ENCODE peak calls at places on chromosomes 4 and X, in nine cellular contexts. C is astrocyte, Q is ascending aorta, K is cardiac fibroblast, W is tibial nerve, P is psoas muscle, E is colonic mucosa, V is WERI-Rb-1, Z is left ventricle myocardium inferior. Y is an unnamed sample.

GRCh38 chrX:40058719-40059118 is 39.0 kb downstream of the BCOR start:
- DNase-seq in P (no peak), Q (no peak), V (peak), C (no peak), E (peak), K (no peak), Z (no peak), W (no peak), Y (no peak)

GRCh38 chr4:88938138-88938537 is 118.8 kb downstream of the FAM13A start:
- DNase-seq in Z (no peak), W (no peak), V (no peak), E (no peak), P (no peak), C (peak), K (peak), Q (no peak), Y (peak)

GRCh38 chr4:4819213-4819606 is 40.3 kb upstream of the MSX1 start:
- DNase-seq in E (no peak), C (no peak), W (no peak), P (no peak), V (no peak), Q (no peak), Z (no peak), K (no peak), Y (no peak)

GRCh38 chrX:68942797-68943196 is 114.0 kb downstream of the EFNB1 start:
- DNase-seq in C (no peak), E (peak), V (no peak), Q (no peak), P (no peak), W (no peak), Z (no peak), K (no peak), Y (no peak)

GRCh38 chrX:18668468-18668867 is 3.4 kb downstream of the RS1 start:
- DNase-seq in E (no peak), C (no peak), V (no peak), P (no peak), Q (no peak), W (no peak), Z (no peak), K (no peak), Y (no peak)

GRCh38 chr4:38663801-38664703 is at the start of gene KLF3:
- DNase-seq in P (peak), K (peak), V (peak), E (peak), Z (peak), W (peak), C (peak), Q (peak), Y (peak)

GRCh38 chr4:12787261-12787660 is 696.9 kb downstream of the RAB28 start:
- DNase-seq in C (no peak), Q (no peak), W (no peak), P (no peak), E (no peak), K (no peak), V (no peak), Z (no peak), Y (no peak)

GRCh38 chr4:182338059-182338458 is 94.9 kb downstream of the TENM3 start:
- DNase-seq in V (no peak), W (no peak), Z (no peak), C (peak), P (no peak), K (peak), E (no peak), Q (no peak), Y (peak)

GRCh38 chr4:41155194-41155830 is 59.0 kb downstream of the APBB2 start:
- DNase-seq in V (no peak), C (peak), Q (no peak), E (no peak), P (no peak), K (peak), Z (no peak), W (no peak), Y (peak)

GRCh38 chr4:4685810-4686209 is 144.0 kb upstream of the STX18 start:
- DNase-seq in K (peak), W (no peak), P (no peak), Z (no peak), Q (no peak), C (peak), E (no peak), V (no peak), Y (no peak)

GRCh38 chr4:19752600-19752999 is 499.1 kb upstream of the SLIT2 start:
- DNase-seq in W (no peak), C (no peak), K (no peak), P (no peak), Q (no peak), V (no peak), E (no peak), Z (no peak), Y (no peak)

GRCh38 chr4:137526681-137527080 is 5.6 kb downstream of the PCDH18 start:
- DNase-seq in E (no peak), W (no peak), Z (no peak), K (no peak), P (no peak), V (no peak), C (no peak), Q (no peak), Y (no peak)
- H3K4me3 ChIP-seq in E (no peak), W (no peak), Z (peak), K (no peak), P (peak), V (no peak), C (no peak), Q (peak), Y (peak)

DNA sequence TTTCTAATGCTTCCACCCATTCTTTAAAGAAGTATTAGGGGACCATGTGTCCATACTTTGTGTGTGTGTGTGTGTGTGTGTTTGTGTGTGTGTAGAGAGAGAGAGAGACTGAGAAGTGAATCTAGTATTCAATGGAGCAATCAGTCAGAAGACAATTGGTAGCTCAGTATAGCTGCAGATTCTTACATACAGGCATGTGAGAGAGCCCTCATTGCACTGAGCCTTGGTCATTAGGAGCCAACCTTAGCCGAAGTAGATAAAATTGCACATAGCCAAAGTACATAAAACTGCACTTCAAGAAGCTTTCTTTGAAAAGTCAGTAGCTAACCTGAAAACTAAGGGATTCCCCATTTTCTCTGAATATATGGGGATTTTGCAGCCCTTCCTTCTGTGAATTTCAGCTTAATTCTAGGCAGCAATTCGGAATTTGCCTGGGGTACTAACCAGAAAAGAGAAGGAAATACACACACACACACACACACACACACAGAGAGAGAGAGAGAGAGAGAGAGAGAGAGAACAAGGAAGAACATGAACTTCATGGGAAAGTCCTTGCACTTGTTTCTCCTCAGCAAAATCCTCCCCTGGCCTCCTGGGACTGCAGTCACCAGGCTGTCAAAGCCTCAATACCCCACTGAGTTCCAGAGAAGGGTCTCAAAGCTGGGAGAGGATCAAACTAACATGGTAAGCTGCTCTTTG is 1.7 kb upstream of the PRDM8 start:
- DNase-seq in E (no peak), Z (no peak), P (no peak), W (no peak), V (no peak), C (no peak), K (no peak), Q (no peak), Y (no peak)
- H3K4me3 ChIP-seq in E (no peak), Z (no peak), P (no peak), W (no peak), V (peak), C (no peak), K (no peak), Q (no peak), Y (no peak)

DNA sequence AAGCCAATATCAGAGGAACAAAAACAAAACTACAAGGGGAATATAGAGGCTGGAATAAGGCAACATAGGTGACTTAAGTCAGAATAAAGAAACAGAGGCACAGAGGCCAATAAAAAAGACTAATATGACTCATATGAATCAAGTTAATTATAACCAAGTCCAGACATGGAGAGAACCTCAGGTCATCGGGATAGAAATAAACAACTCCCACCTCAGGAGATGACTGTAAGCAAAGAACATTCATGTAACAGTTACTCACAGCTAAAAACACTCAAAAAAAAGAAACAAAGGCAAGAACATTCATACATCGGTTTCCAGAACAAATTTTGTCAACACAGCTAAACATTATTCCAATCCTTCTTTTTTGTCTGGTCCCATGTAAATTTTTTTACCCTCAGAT is 60.3 kb upstream of the RXFP1 start:
- DNase-seq in P (no peak), K (no peak), Z (no peak), W (no peak), C (no peak), Q (no peak), V (no peak), E (no peak), Y (peak)
- H3K4me3 ChIP-seq in P (no peak), K (no peak), Z (no peak), W (no peak), C (no peak), Q (no peak), V (no peak), E (no peak), Y (no peak)

GRCh38 chr4:126993351-126993750 is 639.4 kb upstream of the INTU start:
- DNase-seq in V (no peak), P (no peak), C (no peak), Q (no peak), E (no peak), Z (no peak), W (no peak), K (no peak), Y (no peak)
- H3K4me3 ChIP-seq in V (no peak), P (no peak), C (no peak), Q (no peak), E (no peak), Z (no peak), W (no peak), K (no peak), Y (no peak)

DNA sequence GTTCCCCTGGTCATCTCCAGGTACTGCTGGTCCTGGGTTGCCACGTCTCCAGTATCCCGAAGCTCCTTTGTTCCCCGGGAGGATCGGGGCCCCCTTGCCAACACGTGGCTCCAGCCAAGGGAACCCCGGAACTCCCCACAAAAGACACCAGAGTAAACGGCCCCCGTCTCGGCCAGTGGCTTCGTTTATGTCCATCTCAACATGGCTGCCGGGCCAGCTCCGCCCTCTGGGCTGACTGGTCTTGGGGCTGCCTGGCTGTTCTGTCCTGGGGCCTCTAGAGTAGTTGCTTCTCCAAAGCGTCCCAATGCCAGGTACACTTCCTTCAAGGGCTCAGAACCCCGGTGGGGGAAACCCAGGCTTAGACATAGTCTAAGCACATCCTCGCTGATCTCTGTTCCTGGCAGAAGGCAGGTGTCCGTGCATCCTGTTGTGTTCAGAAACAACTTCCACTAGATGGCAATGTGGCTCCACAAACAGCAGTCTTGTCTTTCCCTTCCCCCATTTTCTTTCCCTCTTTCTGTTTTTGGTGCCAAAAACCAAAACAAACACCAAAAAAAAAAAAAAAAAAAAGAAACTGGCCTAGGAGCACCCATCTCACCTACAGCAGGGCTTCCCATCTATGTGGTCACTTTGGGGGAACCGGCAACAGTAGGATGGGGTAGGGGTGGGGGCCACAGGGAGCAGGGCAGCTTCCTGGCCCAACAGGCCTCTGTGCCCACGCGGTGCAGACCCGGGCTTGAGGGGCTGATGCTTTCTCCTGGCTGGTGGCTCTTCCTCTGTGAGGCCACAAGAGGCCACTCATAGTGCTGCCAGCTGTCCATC is 35.3 kb downstream of the NBDY start:
- DNase-seq in C (peak), Q (no peak), Z (no peak), P (peak), V (peak), W (no peak), K (peak), E (peak), Y (peak)
- H3K4me3 ChIP-seq in C (no peak), Q (peak), Z (no peak), P (peak), V (peak), W (peak), K (no peak), E (peak), Y (peak)

GRCh38 chr4:91198951-91199350 is 1071.8 kb downstream of the CCSER1 start:
- DNase-seq in P (no peak), C (no peak), Z (no peak), Q (no peak), K (peak), E (no peak), V (no peak), W (no peak), Y (no peak)
- H3K4me3 ChIP-seq in P (peak), C (peak), Z (peak), Q (no peak), K (no peak), E (no peak), V (no peak), W (peak), Y (no peak)

DNA sequence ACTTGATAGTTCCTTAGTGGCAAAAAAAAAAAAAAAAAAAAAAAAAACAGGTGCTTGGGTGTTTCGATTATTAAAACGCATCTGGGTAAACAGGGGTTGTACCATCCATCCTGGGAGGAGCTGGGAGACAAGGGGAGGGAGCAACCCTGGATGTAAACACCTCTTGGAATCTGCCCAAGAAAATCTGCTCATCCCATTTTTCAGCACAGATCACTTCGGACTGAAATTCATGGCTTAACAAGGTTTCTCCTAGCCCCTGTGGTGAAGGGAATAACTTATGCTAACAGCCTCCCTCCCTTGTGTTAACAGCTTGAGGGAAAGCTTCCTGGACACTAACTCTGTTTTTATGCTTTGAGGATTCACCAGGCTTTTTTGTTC is 1.7 kb downstream of the BMP3 start:
- DNase-seq in P (no peak), E (no peak), Q (no peak), W (no peak), K (no peak), Z (no peak), C (no peak), V (no peak), Y (no peak)
- H3K4me3 ChIP-seq in P (no peak), E (no peak), Q (no peak), W (no peak), K (no peak), Z (no peak), C (no peak), V (no peak), Y (no peak)

GRCh38 chrX:29434939-29435338 is 780.4 kb upstream of the MAGEB2 start:
- DNase-seq in K (no peak), C (no peak), V (no peak), P (no peak), Q (no peak), W (no peak), Z (no peak), E (no peak), Y (no peak)

GRCh38 chrX:29432534-29432933 is 782.8 kb upstream of the MAGEB2 start:
- DNase-seq in P (no peak), C (no peak), E (no peak), W (no peak), Q (no peak), V (no peak), K (no peak), Z (no peak), Y (no peak)

GRCh38 chrX:29435396-29435795 is 780.0 kb upstream of the MAGEB2 start:
- DNase-seq in P (no peak), Z (no peak), C (peak), V (no peak), K (peak), Q (no peak), W (no peak), E (no peak), Y (no peak)

DNA sequence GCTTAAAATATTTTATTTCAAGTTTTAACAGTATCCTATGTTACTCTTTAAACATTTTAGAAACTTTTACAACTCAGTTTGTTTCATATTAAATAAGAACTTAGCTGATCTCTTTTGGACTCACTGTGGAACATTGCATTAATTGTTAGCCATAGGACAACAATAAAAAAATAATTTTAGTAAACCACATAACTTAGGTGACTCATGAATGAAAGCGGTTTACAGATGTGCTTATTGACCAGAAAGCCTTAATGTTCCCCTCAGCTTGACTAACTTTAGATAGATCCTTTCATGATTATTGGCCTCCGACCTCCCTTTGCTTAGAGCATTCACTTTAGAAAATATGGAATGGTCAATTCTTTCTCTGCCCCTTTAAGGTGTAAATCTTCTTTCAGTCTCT is 783.5 kb upstream of the MAGEB2 start:
- DNase-seq in K (no peak), E (no peak), P (no peak), W (no peak), Z (no peak), Q (no peak), C (no peak), V (no peak), Y (peak)
- H3K4me3 ChIP-seq in K (no peak), E (no peak), P (no peak), W (no peak), Z (no peak), Q (no peak), C (no peak), V (no peak), Y (no peak)

GRCh38 chr4:186758929-186759682 is 35.5 kb upstream of the FAT1 start:
- DNase-seq in Z (no peak), C (no peak), Q (no peak), E (no peak), K (no peak), V (no peak), P (no peak), W (no peak), Y (no peak)
- H3K4me3 ChIP-seq in Z (no peak), C (no peak), Q (no peak), E (no peak), K (no peak), V (no peak), P (no peak), W (no peak), Y (no peak)

GRCh38 chr4:188282620-188283232 is 143.5 kb downstream of the TRIML1 start:
- DNase-seq in C (no peak), V (no peak), P (no peak), K (no peak), E (no peak), Z (no peak), W (no peak), Q (no peak), Y (no peak)
- H3K4me3 ChIP-seq in C (peak), V (no peak), P (no peak), K (peak), E (peak), Z (peak), W (no peak), Q (peak), Y (no peak)

Y was measured in fibroblast of mammary gland.